ENCODE peak calls at places on chromosomes 11 and 22, in five cellular contexts. U is M059J; G is stimulated activated CD4-positive, alpha-beta T cell treated with anti-CD3 and anti-CD28 coated beads, Interleukin-1b, Interleukin-23, amount 100 ng/mL, for 24 hours; Z is left ventricle myocardium superior; C is naive B cell. O is an unnamed sample.
A peak's percentile ranks its signal among the peaks of the same experiment; 100 is the strongest.

GRCh38 chr11:31555938-31556337 is 46.4 kb downstream of the ELP4 start:
- DNase-seq in C (no peak), Z (no peak), G (no peak), U (no peak), O (no peak)

GRCh38 chr11:43868852-43869567 is 11.6 kb upstream of the ALKBH3 start:
- DNase-seq in U (peak; percentile 85), G (no peak), Z (no peak), C (no peak), O (no peak)

GRCh38 chr11:55172734-55173415 is 89.1 kb upstream of the TRIM48 start:
- DNase-seq in U (no peak), Z (peak; percentile 8), C (no peak), G (no peak), O (peak; percentile 26)

GRCh38 chr22:20584872-20585639 is 77.6 kb downstream of the MED15 start:
- DNase-seq in Z (no peak), C (no peak), G (no peak), U (no peak), O (peak; percentile 60)

GRCh38 chr22:35963237-35963810 is 65.3 kb downstream of the RBFOX2 start:
- DNase-seq in U (no peak), C (no peak), G (no peak), Z (no peak), O (no peak)

GRCh38 chr11:85682330-85683305 is 3.4 kb downstream of the CCDC89 start:
- DNase-seq in U (peak; percentile 31), C (peak; percentile 46), Z (peak; percentile 88), G (peak; percentile 57), O (peak; percentile 83)

GRCh38 chr22:46604306-46604690 is 15.9 kb upstream of the GRAMD4 start:
- DNase-seq in G (peak; percentile 57), U (no peak), C (no peak), Z (peak; percentile 47), O (no peak)

GRCh38 chr11:76978818-76979217 is 55.4 kb upstream of the B3GNT6 start:
- DNase-seq in G (no peak), Z (peak; percentile 59), C (no peak), U (no peak), O (no peak)

GRCh38 chr11:24683578-24683977 is 186.7 kb downstream of the LUZP2 start:
- DNase-seq in G (no peak), Z (no peak), U (no peak), C (no peak), O (no peak)

GRCh38 chr11:102760355-102761035 is 19.9 kb downstream of the MMP10 start:
- DNase-seq in C (no peak), U (peak; percentile 96), G (no peak), Z (no peak), O (no peak)

GRCh38 chr11:47992959-47993820 is 12.8 kb downstream of the PTPRJ start:
- DNase-seq in U (peak; percentile 97), G (no peak), Z (no peak), C (no peak), O (peak; percentile 60)

GRCh38 chr11:10600570-10601248 is 32.2 kb upstream of the LYVE1 start:
- DNase-seq in Z (no peak), G (no peak), C (no peak), U (no peak), O (no peak)

GRCh38 chr11:1041471-1041870 is 5.0 kb upstream of the MUC6 start:
- DNase-seq in Z (peak; percentile 11), G (no peak), U (no peak), C (no peak), O (peak; percentile 68)

GRCh38 chr11:14312736-14313438 is 46.1 kb downstream of the RRAS2 start:
- DNase-seq in G (no peak), Z (no peak), C (no peak), U (peak; percentile 67), O (no peak)

GRCh38 chr11:118396097-118396501 is 5.3 kb upstream of the ATP5MG start:
- DNase-seq in U (no peak), G (no peak), Z (no peak), C (no peak), O (no peak)

GRCh38 chr11:13052130-13052541 is 43.0 kb downstream of the RASSF10 start:
- DNase-seq in C (no peak), G (no peak), Z (no peak), U (no peak), O (no peak)

GRCh38 chr11:127470485-127470884 is 469.9 kb upstream of the KIRREL3 start:
- DNase-seq in C (no peak), U (peak; percentile 21), G (no peak), Z (no peak), O (no peak)

GRCh38 chr22:39482768-39483167 is 19.3 kb upstream of the MIEF1 start:
- DNase-seq in Z (no peak), G (no peak), C (no peak), U (peak; percentile 67), O (peak; percentile 73)

GRCh38 chr11:66015094-66015881 is 3.5 kb downstream of the CST6 start:
- DNase-seq in C (no peak), G (no peak), Z (peak; percentile 63), U (peak; percentile 95), O (peak; percentile 81)

GRCh38 chr11:116651098-116651756 is 121.6 kb downstream of the BUD13 start:
- DNase-seq in U (no peak), G (no peak), Z (no peak), C (no peak), O (no peak)

GRCh38 chr11:4699697-4700435 is 2.2 kb upstream of the OR51E2 start:
- DNase-seq in G (no peak), C (no peak), Z (no peak), U (no peak), O (no peak)

GRCh38 chr11:61023086-61024035 is 51.9 kb downstream of the CD6 start:
- DNase-seq in U (no peak), G (no peak), C (no peak), Z (no peak), O (no peak)

O was measured in kidney.